ENCODE peak calls at places on chromosomes 16 and 17, in ten cellular contexts. O is mesenchymal stem cell; L is SK-N-SH; F is stomach; A is heart right ventricle; E is lower lobe of right lung; G is CD8-positive, alpha-beta memory T cell; I is A673; M is tibial artery; N is neuronal stem cell. Y is an unnamed sample. For H3K36me3, the result is how much of the 10 kb centered on the place peaks cover.

GRCh38 chr17:82216301-82217119 is 3.9 kb upstream of the CCDC57 start:
- DNase-seq in E (peak), F (peak), N (no peak), L (peak), O (peak), M (peak), I (no peak), A (peak), G (peak), Y (no peak)

GRCh38 chr17:13311301-13311700 is 290.4 kb downstream of the HS3ST3A1 start:
- DNase-seq in F (no peak), A (no peak), N (no peak), L (no peak), O (peak), E (no peak), M (no peak), I (no peak), G (no peak), Y (no peak)

GRCh38 chr16:86355538-86355937 is 154.8 kb upstream of the FOXF1 start:
- DNase-seq in O (peak), E (no peak), N (no peak), A (no peak), F (no peak), G (no peak), L (no peak), I (no peak), M (no peak), Y (no peak)

GRCh38 chr17:19447085-19447583 is 36.1 kb downstream of the RNF112 start:
- DNase-seq in L (peak), F (peak), O (peak), E (no peak), A (peak), M (peak), G (peak), N (peak), I (peak), Y (peak)

GRCh38 chr16:56851671-56852400 is 13.2 kb upstream of the SLC12A3 start:
- DNase-seq in M (no peak), G (no peak), F (no peak), O (no peak), A (no peak), I (peak), E (no peak), L (no peak), N (no peak), Y (peak)

GRCh38 chr16:23027386-23027785 is 121.9 kb downstream of the USP31 start:
- DNase-seq in M (no peak), A (no peak), N (no peak), L (no peak), O (no peak), I (no peak), F (no peak), G (no peak), E (no peak), Y (no peak)

GRCh38 chr17:80799553-80800403 is 191.9 kb upstream of the CHMP6 start:
- DNase-seq in A (no peak), L (no peak), M (peak), N (no peak), O (no peak), F (no peak), G (no peak), E (no peak), I (no peak), Y (no peak)

GRCh38 chr17:81317436-81317821 is 22.3 kb upstream of the SLC38A10 start:
- DNase-seq in G (no peak), O (no peak), L (no peak), M (no peak), N (no peak), F (no peak), A (no peak), I (no peak), E (no peak), Y (no peak)

GRCh38 chr16:67537270-67537635 is 8.6 kb downstream of the RIPOR1 start:
- DNase-seq in F (peak), A (peak), O (peak), I (no peak), G (peak), M (peak), N (no peak), E (peak), L (peak), Y (peak)

GRCh38 chr17:65634533-65634932 is 73.1 kb upstream of the AXIN2 start:
- DNase-seq in I (no peak), F (peak), L (no peak), A (no peak), M (no peak), O (no peak), N (no peak), G (no peak), E (no peak), Y (no peak)

GRCh38 chr17:59155439-59156177 is at the start of gene PRR11:
- DNase-seq in M (peak), E (peak), O (no peak), N (no peak), A (peak), L (peak), I (peak), F (peak), G (peak), Y (peak)

GRCh38 chr17:58370716-58371115 is 18.7 kb upstream of the SUPT4H1 start:
- DNase-seq in A (no peak), N (no peak), E (no peak), F (no peak), I (no peak), G (no peak), L (no peak), O (no peak), M (no peak), Y (no peak)

GRCh38 chr17:67633751-67634191 is 84.0 kb upstream of the NOL11 start:
- DNase-seq in L (no peak), O (no peak), M (no peak), N (no peak), F (no peak), E (no peak), I (no peak), A (peak), G (no peak), Y (no peak)

DNA sequence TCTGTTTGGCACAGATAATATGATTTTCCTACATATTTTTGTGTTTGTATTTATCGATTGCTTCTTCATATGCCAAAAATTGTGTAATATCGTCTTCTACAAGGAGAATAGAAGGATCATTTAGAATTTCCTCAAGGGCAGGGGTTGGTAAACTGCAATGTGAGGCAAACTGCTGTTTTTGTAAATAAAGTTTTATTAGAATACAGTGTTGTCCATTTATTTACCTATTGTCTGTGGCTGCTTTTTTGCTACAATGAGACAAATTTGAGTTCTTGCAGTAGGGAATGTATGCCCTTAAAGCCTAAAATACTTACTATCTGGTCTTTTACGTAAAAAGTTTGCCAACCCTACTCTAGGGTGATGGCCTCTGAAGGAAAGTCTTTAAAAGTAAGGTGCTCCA is 509.5 kb downstream of the TMEM114 start:
- DNase-seq in E (no peak), I (no peak), L (no peak), N (no peak), O (no peak), M (no peak), A (no peak), F (no peak), G (no peak), Y (no peak)
- H3K36me3 ChIP-seq in E (under half), I (under half), L (under half), N (under half), O (under half), M (under half), A (under half), F (under half), G (under half), Y (under half)

GRCh38 chr16:19697756-19698318 is 20.2 kb downstream of the KNOP1 start:
- DNase-seq in I (no peak), G (no peak), F (peak), E (no peak), L (no peak), A (no peak), M (no peak), N (no peak), O (no peak), Y (no peak)
- H3K27ac ChIP-seq in I (no peak), G (no peak), F (peak), E (peak), L (no peak), A (peak), M (no peak), N (no peak), O (no peak), Y (no peak)

GRCh38 chr17:75239214-75239613 is 22.2 kb downstream of the GGA3 start:
- DNase-seq in A (no peak), E (no peak), L (no peak), M (no peak), N (no peak), I (no peak), G (no peak), F (no peak), O (no peak), Y (no peak)
- H3K36me3 ChIP-seq in A (under half), E (half or more), L (half or more), M (half or more), N (half or more), I (half or more), G (half or more), F (half or more), O (half or more), Y (under half)

GRCh38 chr17:78716292-78716691 is 65.8 kb downstream of the CYTH1 start:
- DNase-seq in L (peak), M (no peak), A (no peak), I (no peak), O (no peak), G (no peak), E (no peak), F (no peak), N (no peak), Y (no peak)
- H3K27ac ChIP-seq in L (peak), M (no peak), A (no peak), I (no peak), O (no peak), G (no peak), E (no peak), F (no peak), N (no peak), Y (no peak)

DNA sequence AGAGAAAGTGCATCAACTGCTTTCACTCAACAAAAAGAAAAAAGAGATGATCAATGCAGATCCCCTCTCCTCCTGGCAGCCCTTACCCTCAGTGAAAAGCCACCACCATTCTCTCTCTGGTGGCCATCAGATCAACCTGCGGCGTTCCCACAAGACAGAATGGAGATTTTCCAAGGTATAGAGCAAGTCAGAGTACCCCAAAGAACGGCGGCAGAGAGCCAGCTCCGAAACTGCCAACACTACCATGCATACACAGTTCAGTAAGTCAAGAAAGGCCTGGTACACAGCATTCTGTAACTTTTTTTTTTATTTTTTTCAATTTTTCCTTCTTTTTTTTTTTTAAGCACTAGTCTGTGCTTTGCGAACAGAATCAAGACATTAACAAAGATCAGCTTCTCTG is 30.6 kb downstream of the STH start:
- DNase-seq in L (no peak), F (no peak), A (no peak), O (no peak), G (no peak), E (no peak), M (no peak), N (no peak), I (no peak), Y (no peak)
- H3K36me3 ChIP-seq in L (half or more), F (half or more), A (under half), O (half or more), G (half or more), E (half or more), M (half or more), N (under half), I (under half), Y (under half)

DNA sequence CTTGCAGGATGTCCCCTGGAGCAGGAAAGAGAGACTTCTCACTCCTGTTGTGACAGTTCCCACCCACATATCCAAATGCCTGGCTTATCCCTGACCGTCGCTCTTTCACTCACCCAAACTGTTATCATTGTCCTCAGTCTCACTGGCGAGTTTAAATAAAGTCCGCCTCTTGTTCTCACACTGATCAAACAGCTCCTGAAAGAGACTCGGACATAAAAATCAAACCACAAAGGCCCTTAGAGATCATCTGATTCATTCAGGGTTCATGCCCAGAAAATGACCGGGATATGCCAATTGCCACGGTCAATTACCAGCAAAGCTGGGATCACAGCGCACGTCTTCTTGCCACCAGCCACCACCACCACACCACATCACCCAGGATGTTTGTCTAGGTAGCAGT is 19.9 kb downstream of the GGA3 start:
- DNase-seq in M (no peak), N (no peak), I (no peak), G (no peak), A (no peak), O (no peak), F (no peak), E (no peak), L (no peak), Y (no peak)
- H3K27ac ChIP-seq in M (no peak), N (no peak), I (no peak), G (peak), A (no peak), O (no peak), F (no peak), E (no peak), L (no peak), Y (no peak)

DNA sequence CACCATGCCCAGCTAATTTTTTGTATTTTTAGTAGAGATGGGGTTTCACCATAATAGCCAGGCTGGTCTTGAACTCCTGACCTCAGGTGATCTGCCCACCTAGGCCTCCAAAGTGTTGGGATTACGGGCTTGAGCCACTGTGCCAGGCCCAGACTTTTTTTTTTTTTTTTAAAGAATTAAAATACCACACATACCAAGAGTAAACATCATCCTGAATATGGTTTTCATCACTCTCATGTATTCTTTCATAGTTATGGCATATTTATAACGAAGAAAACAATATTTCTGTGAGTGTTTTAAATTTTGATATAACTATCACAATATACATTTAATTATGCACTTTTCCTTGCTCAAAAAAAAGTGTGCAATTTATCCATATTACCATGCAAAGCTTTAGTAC is 48.2 kb downstream of the MARVELD3 start:
- DNase-seq in M (no peak), O (no peak), N (no peak), L (no peak), E (no peak), A (no peak), I (no peak), F (no peak), G (no peak), Y (no peak)
- H3K36me3 ChIP-seq in M (half or more), O (under half), N (under half), L (under half), E (half or more), A (under half), I (under half), F (half or more), G (under half), Y (under half)

GRCh38 chr17:10155334-10156081 is 42.9 kb downstream of the GAS7 start:
- DNase-seq in E (no peak), O (no peak), M (no peak), I (no peak), L (no peak), G (no peak), N (no peak), A (peak), F (no peak), Y (no peak)
- H3K27ac ChIP-seq in E (no peak), O (no peak), M (no peak), I (no peak), L (no peak), G (no peak), N (no peak), A (no peak), F (no peak), Y (no peak)

DNA sequence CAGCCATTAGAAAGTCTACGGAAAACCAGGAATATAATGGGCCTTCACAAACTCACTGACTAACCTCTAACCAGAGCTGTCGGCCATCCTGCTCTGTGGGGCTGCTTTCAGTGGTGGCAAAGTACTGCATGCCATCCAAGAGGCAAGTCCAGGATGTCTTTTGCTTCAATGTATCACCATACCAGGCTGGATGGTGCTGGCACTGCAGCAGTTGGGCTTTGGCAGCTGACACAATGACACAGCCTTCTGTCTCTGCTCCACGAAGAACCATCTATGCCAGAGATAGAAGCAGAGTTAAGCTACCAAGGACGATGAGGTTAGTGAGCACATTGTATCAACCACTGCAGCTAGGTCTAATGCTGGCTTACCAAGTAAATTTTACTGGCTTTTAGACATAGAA is 9.7 kb upstream of the RSKR start:
- DNase-seq in N (no peak), A (no peak), O (no peak), L (no peak), E (no peak), I (no peak), F (no peak), M (no peak), G (no peak), Y (no peak)
- H3K36me3 ChIP-seq in N (half or more), A (under half), O (half or more), L (half or more), E (half or more), I (half or more), F (half or more), M (half or more), G (half or more), Y (under half)